ENCODE peak calls at places on chromosomes 1 and 21, in six cellular contexts. T is PC-3, Y is colonic mucosa, E is ovary, V is endothelial cell of umbilical vein, M is lower lobe of right lung. A is an unnamed sample.
A peak's percentile ranks its signal among the peaks of the same experiment; 100 is the strongest.

GRCh38 chr1:178126790-178127189 is 32.9 kb downstream of the RASAL2 start:
- DNase-seq in E (no peak), M (no peak), V (peak; percentile 69), T (peak; percentile 89), Y (no peak), A (no peak)

GRCh38 chr1:58340156-58340555 is 206.4 kb downstream of the OMA1 start:
- DNase-seq in V (no peak), T (no peak), Y (no peak), M (no peak), E (no peak), A (no peak)

GRCh38 chr1:203038217-203038741 is 12.0 kb downstream of the PPFIA4 start:
- DNase-seq in Y (no peak), T (peak; percentile 63), V (no peak), E (no peak), M (no peak), A (peak; percentile 30)

GRCh38 chr1:65812065-65812464 is 19.4 kb downstream of the PDE4B start:
- DNase-seq in T (peak; percentile 82), V (peak; percentile 75), M (no peak), Y (peak; percentile 25), E (no peak), A (no peak)

GRCh38 chr1:224696891-224697765 is 81.0 kb downstream of the CNIH3 start:
- DNase-seq in M (no peak), E (no peak), V (no peak), Y (no peak), T (peak; percentile 68), A (no peak)

GRCh38 chr1:184770176-184770575 is 15.5 kb upstream of the EDEM3 start:
- DNase-seq in T (no peak), E (no peak), V (no peak), Y (no peak), M (no peak), A (no peak)

GRCh38 chr1:235649722-235650163 is at the start of gene GNG4:
- DNase-seq in E (peak; percentile 78), M (no peak), V (no peak), T (no peak), Y (no peak), A (no peak)

GRCh38 chr1:202017385-202018225 is 7.2 kb downstream of the ELF3 start:
- DNase-seq in V (no peak), M (peak; percentile 74), T (peak; percentile 43), E (no peak), Y (peak; percentile 93), A (no peak)

GRCh38 chr1:223861904-223862303 is 16.2 kb upstream of the TP53BP2 start:
- DNase-seq in V (no peak), M (no peak), Y (no peak), T (no peak), E (no peak), A (no peak)

GRCh38 chr1:85884372-85885035 is 176.3 kb upstream of the ZNHIT6 start:
- DNase-seq in T (peak; percentile 61), Y (no peak), M (no peak), E (no peak), V (peak; percentile 31), A (no peak)

DNA sequence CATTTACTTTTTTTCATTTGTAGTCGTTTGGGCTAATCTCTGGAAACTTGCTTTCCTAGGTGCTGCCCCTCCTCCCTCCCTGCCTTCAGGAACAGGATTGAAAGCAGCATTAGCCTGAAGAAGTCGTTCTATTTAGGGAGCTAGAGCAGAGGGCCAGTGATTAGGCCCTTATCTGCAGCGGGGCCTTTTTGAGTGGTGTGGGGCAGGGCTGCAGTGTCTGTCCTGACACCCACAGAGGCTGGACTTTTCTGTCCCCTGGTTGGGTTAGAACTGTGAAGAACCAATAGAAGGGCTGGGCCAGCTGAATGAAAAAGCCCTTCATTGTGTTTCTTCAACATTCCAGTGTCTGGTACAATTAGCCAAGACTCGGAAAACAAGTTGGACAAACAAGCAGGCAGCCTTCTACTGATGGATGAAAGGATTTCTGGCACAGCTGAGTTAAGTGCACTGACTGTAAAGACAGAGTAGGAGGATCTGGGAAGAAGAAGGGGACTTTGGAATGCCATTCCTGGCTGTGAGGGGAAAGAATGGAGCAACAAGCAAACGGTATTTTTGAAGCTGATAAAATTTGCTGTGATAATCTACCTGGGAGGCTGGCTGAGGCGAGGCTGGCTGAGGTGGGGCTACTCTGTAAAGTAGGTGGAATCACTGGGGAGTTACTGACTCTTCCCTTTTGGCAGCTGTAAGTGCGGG is 9.7 kb downstream of the MACF1 start:
- DNase-seq in V (peak; percentile 65), T (peak; percentile 22), E (no peak), Y (no peak), M (peak; percentile 57), A (no peak)
- H3K27ac ChIP-seq in V (peak overlapping the region; percentile 32), T (no peak overlapping the region), E (peak overlapping the region; percentile 1), Y (no peak overlapping the region), M (peak overlapping the region; percentile 69), A (peak overlapping the region; percentile 96)

GRCh38 chr1:84871181-84871580 is 21.8 kb downstream of the LPAR3 start:
- DNase-seq in M (no peak), Y (no peak), V (no peak), E (no peak), T (no peak), A (no peak)

GRCh38 chr1:84870591-84870990 is 22.4 kb downstream of the LPAR3 start:
- DNase-seq in T (no peak), Y (no peak), V (no peak), E (no peak), M (no peak), A (no peak)

GRCh38 chr1:84869750-84870149 is 23.3 kb downstream of the LPAR3 start:
- DNase-seq in T (no peak), Y (no peak), M (no peak), E (no peak), V (no peak), A (no peak)
- H3K27ac ChIP-seq in T (no peak overlapping the region), Y (no peak overlapping the region), M (no peak overlapping the region), E (no peak overlapping the region), V (no peak overlapping the region), A (no peak overlapping the region)

DNA sequence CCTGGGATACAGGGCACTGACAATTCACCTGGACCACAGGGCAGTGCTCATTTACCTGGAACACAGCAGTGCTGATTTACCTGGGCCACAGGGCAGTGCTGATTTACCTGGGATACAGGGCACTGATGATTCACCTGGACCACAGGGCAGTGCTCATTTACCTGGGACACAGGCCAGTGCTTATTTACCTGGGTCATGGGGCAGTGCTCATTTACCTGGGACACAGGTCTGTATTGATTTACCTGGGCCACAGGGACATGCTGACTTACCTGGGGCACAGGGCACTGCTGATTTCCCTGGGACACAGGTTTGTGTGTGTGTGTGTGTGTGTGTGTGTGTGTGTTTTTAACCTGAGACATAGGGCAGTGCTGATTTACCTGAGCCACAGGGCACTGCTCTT is 261.7 kb downstream of the MATN1 start:
- DNase-seq in V (no peak), Y (no peak), M (no peak), T (peak; percentile 23), E (no peak), A (no peak)
- H3K27ac ChIP-seq in V (no peak overlapping the region), Y (no peak overlapping the region), M (no peak overlapping the region), T (no peak overlapping the region), E (no peak overlapping the region), A (no peak overlapping the region)

GRCh38 chr1:145983206-145983675 is 13.1 kb downstream of the TXNIP start:
- DNase-seq in T (peak; percentile 40), V (no peak), Y (peak; percentile 69), M (no peak), E (peak; percentile 24), A (no peak)
- H3K27ac ChIP-seq in T (no peak overlapping the region), V (no peak overlapping the region), Y (peak overlapping the region; percentile 79), M (peak overlapping the region; percentile 96), E (peak overlapping the region; percentile 76), A (no peak overlapping the region)

DNA sequence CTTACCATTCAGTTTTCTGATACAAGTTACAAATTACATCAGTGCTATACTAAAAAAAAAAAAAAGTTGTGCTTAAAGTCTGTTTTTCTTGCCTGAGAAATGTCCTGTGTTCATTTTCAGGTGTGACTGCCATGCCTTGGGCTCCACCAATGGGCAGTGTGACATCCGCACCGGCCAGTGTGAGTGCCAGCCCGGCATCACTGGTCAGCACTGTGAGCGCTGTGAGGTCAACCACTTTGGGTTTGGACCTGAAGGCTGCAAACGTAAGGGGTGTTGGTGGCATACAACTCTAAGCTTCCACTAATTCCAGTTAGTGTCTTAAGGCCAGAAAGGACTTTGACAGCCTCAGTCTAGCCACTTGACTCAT is 60.1 kb upstream of the LAMC2 start:
- DNase-seq in Y (no peak), V (no peak), T (no peak), M (no peak), E (no peak), A (no peak)
- H3K27ac ChIP-seq in Y (no peak overlapping the region), V (no peak overlapping the region), T (no peak overlapping the region), M (peak overlapping the region; percentile 2), E (no peak overlapping the region), A (no peak overlapping the region)

DNA sequence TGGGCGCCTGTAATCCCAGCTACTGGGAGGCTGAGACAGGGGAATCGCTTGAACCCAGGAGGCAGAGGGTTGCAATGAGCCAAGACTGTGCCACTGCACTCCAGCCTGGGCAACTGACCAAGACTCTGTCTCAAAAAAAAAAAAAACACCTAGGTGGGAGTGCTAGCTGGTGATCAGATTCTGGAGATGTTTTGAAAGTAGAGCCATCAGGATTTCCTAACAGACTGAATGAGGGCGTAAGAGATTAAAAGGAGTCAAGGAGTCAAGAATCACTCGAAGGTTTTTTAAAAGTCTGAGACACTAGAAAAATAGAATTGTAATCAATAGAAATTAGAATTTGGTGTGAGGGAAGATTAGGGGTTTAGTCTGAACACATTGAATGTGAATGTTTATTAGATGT is 73.8 kb downstream of the HSF2BP start:
- DNase-seq in V (no peak), M (no peak), E (no peak), T (no peak), Y (no peak), A (no peak)
- H3K27ac ChIP-seq in V (peak overlapping the region; percentile 99), M (peak overlapping the region; percentile 71), E (peak overlapping the region; percentile 21), T (peak overlapping the region; percentile 96), Y (no peak overlapping the region), A (no peak overlapping the region)

A was measured in substantia nigra.